ENCODE peak calls at places on chromosomes 13 and 19, in four cellular contexts. One of them, this sample, is unnamed.

GRCh38 chr13:98997051-98997730 is 19.3 kb upstream of the DOCK9 start:
- DNase-seq in H1: peak
- DNase-seq in mesendoderm: no peak
- DNase-seq in IMR-90: no peak
- DNase-seq in this sample: no peak

GRCh38 chr13:74575729-74576125 is 441.5 kb upstream of the KLF12 start:
- DNase-seq in mesendoderm: peak
- DNase-seq in H1: peak
- DNase-seq in IMR-90: peak
- DNase-seq in this sample: peak

GRCh38 chr19:38039966-38040365 is 133.0 kb downstream of the SIPA1L3 start:
- DNase-seq in mesendoderm: no peak
- DNase-seq in IMR-90: peak
- DNase-seq in H1: no peak
- DNase-seq in this sample: peak

GRCh38 chr19:49560358-49560900 is 19.9 kb downstream of the NOSIP start:
- DNase-seq in IMR-90: no peak
- DNase-seq in mesendoderm: no peak
- DNase-seq in H1: no peak
- DNase-seq in this sample: no peak

GRCh38 chr13:99066219-99066618 is 88.4 kb upstream of the DOCK9 start:
- DNase-seq in H1: no peak
- DNase-seq in IMR-90: no peak
- DNase-seq in mesendoderm: no peak
- DNase-seq in this sample: no peak

GRCh38 chr19:2014731-2015610 is 543 bp downstream of the BTBD2 start:
- DNase-seq in IMR-90: no peak
- DNase-seq in H1: no peak
- DNase-seq in mesendoderm: peak
- DNase-seq in this sample: no peak

GRCh38 chr13:35979378-35979911 is 151.7 kb downstream of the DCLK1 start:
- DNase-seq in mesendoderm: peak
- DNase-seq in H1: no peak
- DNase-seq in IMR-90: peak
- DNase-seq in this sample: peak

GRCh38 chr13:89748716-89749115 is 1598.8 kb upstream of the MIR17HG start:
- DNase-seq in H1: no peak
- DNase-seq in mesendoderm: peak
- DNase-seq in IMR-90: no peak
- DNase-seq in this sample: no peak

GRCh38 chr19:35167251-35168119 is 12.9 kb downstream of the FXYD5 start:
- DNase-seq in IMR-90: no peak
- DNase-seq in H1: no peak
- DNase-seq in mesendoderm: no peak
- DNase-seq in this sample: no peak

DNA sequence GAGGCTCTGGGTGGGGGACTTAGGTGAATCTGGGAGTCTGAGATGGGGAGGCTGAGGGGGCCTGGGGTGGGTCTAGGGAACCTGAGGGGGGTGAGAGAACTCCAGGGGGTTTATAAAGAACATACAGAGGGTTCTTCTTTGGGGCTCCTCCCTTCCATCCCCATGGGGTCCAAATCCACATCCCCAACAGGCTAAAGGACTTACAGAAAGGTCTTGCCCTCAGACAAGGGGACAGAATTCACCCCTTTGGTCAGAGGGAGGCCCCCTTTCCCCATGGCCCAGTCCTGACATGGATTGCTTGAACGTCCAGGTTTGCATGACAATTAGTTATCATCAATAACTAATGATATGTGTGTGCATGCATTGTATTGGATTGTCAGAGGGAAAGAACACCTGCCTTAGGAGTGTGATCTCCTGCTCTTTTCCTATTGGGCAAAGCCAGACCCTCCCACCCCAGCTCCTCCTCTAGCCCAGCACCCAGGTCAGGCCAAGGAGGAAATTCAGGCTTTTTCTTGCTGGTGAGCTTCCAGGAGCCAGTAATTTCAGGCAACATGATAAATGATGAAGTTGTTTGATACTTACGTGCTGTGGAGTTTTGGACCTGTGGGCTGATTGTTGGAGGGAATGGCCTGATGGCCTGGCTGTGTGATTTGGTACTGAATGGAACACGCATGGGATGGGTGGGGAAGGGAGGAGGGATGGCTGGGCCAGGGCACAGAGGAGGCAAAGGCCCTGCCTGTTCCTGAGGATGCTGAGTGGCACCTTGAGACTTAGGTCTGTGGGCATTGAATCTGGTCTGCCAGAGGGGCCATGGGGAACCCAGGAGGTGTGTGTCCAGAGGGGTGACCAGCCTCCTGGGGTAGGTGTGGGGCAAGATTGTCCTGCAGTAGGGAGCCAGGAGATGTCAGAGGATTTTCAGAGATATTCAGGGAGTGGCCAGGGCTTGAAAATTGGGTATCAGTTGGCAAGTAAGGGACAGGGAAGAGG is 1.1 kb downstream of the KLHL26 start:
- DNase-seq in IMR-90: no peak
- DNase-seq in H1: no peak
- DNase-seq in mesendoderm: no peak
- DNase-seq in this sample: no peak
- H2BK15ac ChIP-seq in IMR-90: no peak
- H2BK15ac ChIP-seq in H1: peak
- H2BK15ac ChIP-seq in mesendoderm: no peak
- H2BK15ac ChIP-seq in this sample: peak

DNA sequence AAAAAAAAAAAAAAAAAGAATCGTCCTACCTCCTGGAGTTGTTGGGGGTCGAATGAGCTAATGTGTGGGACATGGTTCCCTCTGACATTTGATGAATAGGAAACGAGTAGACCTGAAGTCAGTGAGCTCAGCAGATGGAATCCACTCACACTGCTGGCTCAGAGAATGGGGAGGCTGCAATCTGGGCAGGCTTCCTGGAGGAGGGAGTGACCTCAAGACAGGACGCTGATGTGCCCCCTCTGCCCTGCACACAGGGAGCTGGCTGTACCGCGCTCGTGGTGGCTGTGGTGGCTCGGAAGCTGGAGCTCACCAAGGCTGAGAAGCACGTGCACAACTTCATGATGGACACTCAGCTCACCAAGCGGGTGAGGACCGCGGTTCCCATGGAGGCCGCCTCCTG is 19.8 kb upstream of the ARRDC2 start:
- DNase-seq in mesendoderm: no peak
- DNase-seq in IMR-90: no peak
- DNase-seq in H1: no peak
- DNase-seq in this sample: no peak
- H2BK15ac ChIP-seq in mesendoderm: no peak
- H2BK15ac ChIP-seq in IMR-90: no peak
- H2BK15ac ChIP-seq in H1: no peak
- H2BK15ac ChIP-seq in this sample: no peak

GRCh38 chr19:10468133-10468532 is 35.0 kb downstream of the KEAP1 start:
- DNase-seq in H1: no peak
- DNase-seq in IMR-90: no peak
- DNase-seq in mesendoderm: no peak
- DNase-seq in this sample: no peak

GRCh38 chr19:10471909-10472308 is 31.2 kb downstream of the KEAP1 start:
- DNase-seq in IMR-90: peak
- DNase-seq in mesendoderm: no peak
- DNase-seq in H1: no peak
- DNase-seq in this sample: peak

GRCh38 chr19:10464456-10464855 is 38.7 kb downstream of the KEAP1 start:
- DNase-seq in mesendoderm: no peak
- DNase-seq in H1: no peak
- DNase-seq in IMR-90: no peak
- DNase-seq in this sample: no peak

GRCh38 chr19:10462557-10462956 is 40.6 kb downstream of the KEAP1 start:
- DNase-seq in IMR-90: no peak
- DNase-seq in mesendoderm: no peak
- DNase-seq in H1: no peak
- DNase-seq in this sample: no peak

DNA sequence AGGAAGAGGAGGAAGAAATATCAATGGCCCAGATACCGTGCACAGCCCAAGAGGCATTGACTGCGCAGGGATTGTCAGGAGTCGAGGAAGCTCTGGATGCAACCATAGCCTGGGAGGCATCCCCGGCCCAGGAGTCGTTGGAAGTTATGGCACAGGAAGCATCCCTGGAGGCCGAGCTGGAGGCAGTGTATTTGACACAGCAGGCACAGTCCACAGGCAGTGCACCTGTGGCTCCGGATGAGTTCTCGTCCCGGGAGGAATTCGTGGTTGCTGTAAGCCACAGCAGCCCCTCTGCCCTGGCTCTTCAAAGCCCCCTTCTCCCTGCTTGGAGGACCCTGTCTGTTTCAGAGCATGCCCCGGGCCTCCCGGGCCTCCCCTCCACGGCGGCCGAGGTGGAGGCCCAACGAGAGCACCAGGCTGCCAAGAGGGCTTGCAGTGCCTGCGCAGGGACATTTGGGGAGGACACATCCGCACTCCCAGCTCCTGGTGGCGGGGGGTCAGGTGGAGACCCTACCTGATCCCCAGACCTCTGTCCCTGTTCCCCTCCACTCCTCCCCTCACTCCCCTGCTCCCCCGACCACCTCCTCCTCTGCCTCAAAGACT is 36.0 kb downstream of the KEAP1 start:
- DNase-seq in mesendoderm: no peak
- DNase-seq in IMR-90: no peak
- DNase-seq in H1: no peak
- DNase-seq in this sample: no peak
- H2BK15ac ChIP-seq in mesendoderm: no peak
- H2BK15ac ChIP-seq in IMR-90: no peak
- H2BK15ac ChIP-seq in H1: peak
- H2BK15ac ChIP-seq in this sample: no peak

DNA sequence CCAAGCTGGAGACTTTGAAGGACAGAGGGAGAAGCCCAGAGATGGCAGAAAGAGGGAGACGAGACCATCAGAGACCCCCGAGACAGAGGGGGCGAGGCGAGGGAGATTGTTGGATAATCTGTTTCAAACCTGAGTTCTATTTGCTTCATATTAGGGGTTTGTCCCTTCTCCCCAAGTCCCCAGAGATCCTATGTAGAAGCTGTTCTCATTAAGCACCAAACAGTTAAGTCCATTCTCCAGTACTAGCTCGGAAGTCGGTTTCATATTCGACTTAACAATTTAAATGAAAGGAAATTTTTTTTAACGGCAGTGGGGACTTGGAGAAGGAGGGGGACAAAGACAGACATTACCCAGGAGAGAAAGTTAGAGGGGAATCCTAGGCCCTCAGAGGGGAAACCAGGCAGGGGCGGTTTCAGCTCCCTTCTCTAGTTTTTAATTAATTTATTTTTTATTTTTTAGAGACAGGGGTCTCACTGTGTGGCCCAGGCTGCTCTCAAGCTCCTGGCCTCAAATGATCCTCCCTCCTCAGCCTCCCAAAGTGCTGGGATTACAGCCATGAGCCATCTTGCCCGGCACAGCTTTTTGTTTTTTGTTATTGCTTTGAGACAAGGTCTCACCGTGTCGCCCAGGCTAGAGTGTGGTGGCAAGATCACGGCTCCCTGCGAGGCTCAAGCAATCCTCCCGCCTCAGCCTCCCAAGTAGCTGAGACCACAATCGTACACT is 13.6 kb upstream of the TLE2 start:
- DNase-seq in IMR-90: no peak
- DNase-seq in H1: no peak
- DNase-seq in mesendoderm: no peak
- DNase-seq in this sample: no peak
- H2BK15ac ChIP-seq in IMR-90: no peak
- H2BK15ac ChIP-seq in H1: no peak
- H2BK15ac ChIP-seq in mesendoderm: no peak
- H2BK15ac ChIP-seq in this sample: no peak

DNA sequence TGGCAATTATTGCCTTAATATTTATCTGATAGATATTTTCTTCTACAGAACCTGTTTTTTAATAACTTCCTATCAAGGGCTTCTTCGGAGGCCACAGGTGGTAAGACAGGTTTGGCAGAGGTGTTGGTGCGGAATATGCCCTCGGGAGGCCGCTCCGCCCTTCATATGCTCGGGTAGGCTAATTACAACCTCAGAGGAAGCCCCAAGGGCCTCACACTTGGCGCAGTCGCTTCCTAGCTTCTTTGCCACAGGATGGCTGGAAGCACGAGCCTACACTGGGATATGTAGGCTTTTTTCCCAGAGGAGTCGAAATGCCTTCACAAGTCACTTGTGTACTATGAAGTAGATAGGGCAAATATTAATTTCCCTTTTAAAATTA is 68.8 kb downstream of the LMO7 start:
- DNase-seq in mesendoderm: peak
- DNase-seq in IMR-90: no peak
- DNase-seq in H1: no peak
- DNase-seq in this sample: no peak
- H2BK15ac ChIP-seq in mesendoderm: no peak
- H2BK15ac ChIP-seq in IMR-90: no peak
- H2BK15ac ChIP-seq in H1: no peak
- H2BK15ac ChIP-seq in this sample: no peak

DNA sequence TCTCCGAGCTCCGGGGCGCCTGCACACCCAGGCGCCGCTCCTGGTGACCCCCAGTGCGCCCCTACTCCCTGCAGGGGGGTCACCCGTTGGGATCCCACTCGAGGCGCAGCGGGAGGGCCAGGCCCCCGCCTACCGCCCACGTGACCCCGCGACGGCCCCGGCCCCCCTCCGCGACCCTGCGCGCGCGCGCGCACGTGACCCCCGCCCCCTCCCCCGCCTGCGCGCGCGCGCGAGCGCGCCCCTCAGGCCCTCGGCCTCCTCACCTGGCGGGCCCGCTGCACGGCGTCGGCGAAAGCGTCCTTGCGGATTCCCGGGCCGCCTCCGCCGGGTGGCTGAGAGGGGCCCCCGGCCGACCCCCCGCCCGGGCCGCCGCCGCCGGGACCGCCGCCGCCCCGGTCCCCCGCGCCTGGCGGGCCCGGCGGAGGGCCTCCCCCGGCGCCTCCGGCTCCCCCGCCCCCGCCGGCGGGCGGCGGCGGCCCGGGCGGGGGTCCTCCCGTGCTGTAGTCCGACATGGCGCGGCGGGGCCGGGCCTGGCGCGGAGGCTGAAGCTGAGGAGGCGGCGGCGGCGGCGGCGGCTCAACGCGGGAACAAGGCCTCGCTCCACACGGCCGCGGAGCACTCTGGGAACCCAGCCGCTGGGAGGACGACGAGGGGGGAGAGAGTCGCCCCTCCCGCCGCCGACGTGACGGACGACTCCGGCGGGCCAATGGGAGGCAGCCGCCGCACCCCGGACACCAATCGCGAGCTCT is at the start of gene KHSRP:
- DNase-seq in mesendoderm: peak
- DNase-seq in H1: peak
- DNase-seq in IMR-90: no peak
- DNase-seq in this sample: peak
- H2BK15ac ChIP-seq in mesendoderm: no peak
- H2BK15ac ChIP-seq in H1: peak
- H2BK15ac ChIP-seq in IMR-90: no peak
- H2BK15ac ChIP-seq in this sample: peak

GRCh38 chr19:29088761-29089160 is 124.2 kb downstream of the UQCRFS1 start:
- DNase-seq in mesendoderm: no peak
- DNase-seq in IMR-90: no peak
- DNase-seq in H1: no peak
- DNase-seq in this sample: no peak
- H2BK15ac ChIP-seq in mesendoderm: no peak
- H2BK15ac ChIP-seq in IMR-90: no peak
- H2BK15ac ChIP-seq in H1: no peak
- H2BK15ac ChIP-seq in this sample: no peak

This sample was measured in mesenchymal stem cell.